ENCODE peak calls at places on chromosomes 12 and 14, in nine cellular contexts. One of them, this sample, is unnamed.

GRCh38 chr14:104766863-104767633 is 14.1 kb downstream of the SIVA1 start:
- DNase-seq in LoVo: no peak
- DNase-seq in AG04450: no peak
- DNase-seq in choroid plexus epithelial cell: no peak
- DNase-seq in AG09309: no peak
- DNase-seq in Daoy: no peak
- DNase-seq in CD4-positive, CD25-positive, alpha-beta regulatory T cell: no peak
- DNase-seq in fibroblast of pulmonary artery: no peak
- DNase-seq in HS-5: no peak
- DNase-seq in this sample: no peak

GRCh38 chr12:117042171-117042809 is 56.9 kb downstream of the TESC start:
- DNase-seq in choroid plexus epithelial cell: no peak
- DNase-seq in HS-5: no peak
- DNase-seq in AG09309: no peak
- DNase-seq in AG04450: no peak
- DNase-seq in LoVo: peak
- DNase-seq in CD4-positive, CD25-positive, alpha-beta regulatory T cell: no peak
- DNase-seq in fibroblast of pulmonary artery: no peak
- DNase-seq in Daoy: peak
- DNase-seq in this sample: peak

GRCh38 chr12:31118347-31118830 is 44.7 kb downstream of the DDX11 start:
- DNase-seq in choroid plexus epithelial cell: no peak
- DNase-seq in AG09309: no peak
- DNase-seq in Daoy: peak
- DNase-seq in fibroblast of pulmonary artery: no peak
- DNase-seq in AG04450: no peak
- DNase-seq in LoVo: peak
- DNase-seq in CD4-positive, CD25-positive, alpha-beta regulatory T cell: no peak
- DNase-seq in HS-5: no peak
- DNase-seq in this sample: no peak

GRCh38 chr12:104566244-104566993 is 109.7 kb downstream of the CHST11 start:
- DNase-seq in choroid plexus epithelial cell: no peak
- DNase-seq in AG09309: no peak
- DNase-seq in LoVo: no peak
- DNase-seq in HS-5: no peak
- DNase-seq in Daoy: no peak
- DNase-seq in fibroblast of pulmonary artery: no peak
- DNase-seq in CD4-positive, CD25-positive, alpha-beta regulatory T cell: no peak
- DNase-seq in AG04450: no peak
- DNase-seq in this sample: no peak

GRCh38 chr12:49622501-49623141 is 740 bp upstream of the PRPF40B start:
- DNase-seq in choroid plexus epithelial cell: peak
- DNase-seq in AG04450: no peak
- DNase-seq in LoVo: peak
- DNase-seq in CD4-positive, CD25-positive, alpha-beta regulatory T cell: peak
- DNase-seq in Daoy: peak
- DNase-seq in HS-5: no peak
- DNase-seq in AG09309: no peak
- DNase-seq in fibroblast of pulmonary artery: no peak
- DNase-seq in this sample: peak

GRCh38 chr12:127064207-127064606 is 1202.8 kb upstream of the TMEM132C start:
- DNase-seq in CD4-positive, CD25-positive, alpha-beta regulatory T cell: no peak
- DNase-seq in Daoy: no peak
- DNase-seq in fibroblast of pulmonary artery: no peak
- DNase-seq in HS-5: no peak
- DNase-seq in LoVo: no peak
- DNase-seq in AG09309: no peak
- DNase-seq in AG04450: no peak
- DNase-seq in choroid plexus epithelial cell: no peak
- DNase-seq in this sample: no peak

GRCh38 chr12:119594399-119594730 is 791 bp downstream of the TMEM233 start:
- DNase-seq in Daoy: peak
- DNase-seq in AG04450: no peak
- DNase-seq in choroid plexus epithelial cell: no peak
- DNase-seq in HS-5: no peak
- DNase-seq in CD4-positive, CD25-positive, alpha-beta regulatory T cell: no peak
- DNase-seq in AG09309: no peak
- DNase-seq in fibroblast of pulmonary artery: no peak
- DNase-seq in LoVo: no peak
- DNase-seq in this sample: no peak

GRCh38 chr14:54117401-54117800 is 160.8 kb upstream of the BMP4 start:
- DNase-seq in fibroblast of pulmonary artery: no peak
- DNase-seq in CD4-positive, CD25-positive, alpha-beta regulatory T cell: no peak
- DNase-seq in AG04450: no peak
- DNase-seq in choroid plexus epithelial cell: no peak
- DNase-seq in LoVo: no peak
- DNase-seq in AG09309: no peak
- DNase-seq in HS-5: no peak
- DNase-seq in Daoy: no peak
- DNase-seq in this sample: no peak

GRCh38 chr14:105528859-105529505 is 2.6 kb downstream of the TMEM121 start:
- DNase-seq in HS-5: no peak
- DNase-seq in AG04450: no peak
- DNase-seq in AG09309: no peak
- DNase-seq in LoVo: no peak
- DNase-seq in Daoy: no peak
- DNase-seq in CD4-positive, CD25-positive, alpha-beta regulatory T cell: no peak
- DNase-seq in choroid plexus epithelial cell: peak
- DNase-seq in fibroblast of pulmonary artery: no peak
- DNase-seq in this sample: no peak

GRCh38 chr12:10167588-10167987 is 4.3 kb downstream of the OLR1 start:
- DNase-seq in HS-5: no peak
- DNase-seq in fibroblast of pulmonary artery: peak
- DNase-seq in AG04450: no peak
- DNase-seq in choroid plexus epithelial cell: peak
- DNase-seq in Daoy: no peak
- DNase-seq in AG09309: no peak
- DNase-seq in LoVo: no peak
- DNase-seq in CD4-positive, CD25-positive, alpha-beta regulatory T cell: no peak
- DNase-seq in this sample: no peak

GRCh38 chr12:83128529-83128928 is 441.8 kb downstream of the TMTC2 start:
- DNase-seq in Daoy: no peak
- DNase-seq in AG09309: no peak
- DNase-seq in HS-5: no peak
- DNase-seq in choroid plexus epithelial cell: peak
- DNase-seq in CD4-positive, CD25-positive, alpha-beta regulatory T cell: no peak
- DNase-seq in fibroblast of pulmonary artery: peak
- DNase-seq in AG04450: no peak
- DNase-seq in LoVo: no peak
- DNase-seq in this sample: no peak